ENCODE peak calls at places on chromosomes 16 and 17, in four cellular contexts. J is Karpas-422, G is colonic mucosa, R is GM23248. Y is an unnamed sample.

GRCh38 chr17:48632579-48633265 is 6.6 kb upstream of the HOXB9 start:
- DNase-seq in J (no peak), G (peak; percentile 30), R (no peak), Y (peak; percentile 61)

GRCh38 chr16:57282510-57283213 is 1.8 kb downstream of the PLLP start:
- DNase-seq in J (no peak), G (no peak), R (no peak), Y (no peak)

GRCh38 chr16:874366-875181 is 74.0 kb upstream of the GNG13 start:
- DNase-seq in J (no peak), G (no peak), R (no peak), Y (no peak)

GRCh38 chr16:21634216-21634615 is 18.2 kb downstream of the IGSF6 start:
- DNase-seq in J (no peak), G (no peak), R (no peak), Y (no peak)

GRCh38 chr16:2968368-2968737 is 795 bp upstream of the PAQR4 start:
- DNase-seq in J (peak; percentile 97), G (peak; percentile 72), R (peak; percentile 27), Y (no peak)

GRCh38 chr16:30381351-30382041 is 865 bp downstream of the SEPTIN1 start:
- DNase-seq in J (peak; percentile 64), G (no peak), R (no peak), Y (no peak)

GRCh38 chr17:63740464-63741181 is 976 bp downstream of the STRADA start:
- DNase-seq in J (peak; percentile 45), G (peak; percentile 32), R (peak; percentile 40), Y (no peak)

GRCh38 chr17:58308173-58308984 is 20.2 kb downstream of the TSPOAP1 start:
- DNase-seq in J (no peak), G (no peak), R (no peak), Y (peak; percentile 96)

GRCh38 chr17:40139566-40140058 is 725 bp upstream of the CASC3 start:
- DNase-seq in J (no peak), G (peak; percentile 36), R (peak; percentile 11), Y (no peak)

GRCh38 chr16:30605148-30605547 is 5.0 kb downstream of the ZNF689 start:
- DNase-seq in J (no peak), G (no peak), R (no peak), Y (no peak)

GRCh38 chr17:52158450-52159042 is at the start of gene CA10:
- DNase-seq in J (no peak), G (no peak), R (no peak), Y (peak; percentile 95)

GRCh38 chr17:1726626-1727257 is 2.2 kb downstream of the WDR81 start:
- DNase-seq in J (no peak), G (no peak), R (no peak), Y (no peak)

GRCh38 chr16:26344976-26345375 is 653.2 kb downstream of the HS3ST4 start:
- DNase-seq in J (no peak), G (no peak), R (no peak), Y (no peak)

GRCh38 chr16:54930034-54930938 is at the start of gene IRX5:
- DNase-seq in J (peak; percentile 93), G (peak; percentile 80), R (peak; percentile 98), Y (peak; percentile 95)

GRCh38 chr17:64687376-64687775 is 25.3 kb upstream of the SMURF2 start:
- DNase-seq in J (no peak), G (no peak), R (no peak), Y (no peak)

GRCh38 chr17:42286411-42287295 is 1.6 kb upstream of the STAT5A start:
- DNase-seq in J (no peak), G (peak; percentile 42), R (peak; percentile 30), Y (peak; percentile 49)

GRCh38 chr16:19831678-19832077 is 53.0 kb downstream of the GPRC5B start:
- DNase-seq in J (no peak), G (no peak), R (peak; percentile 90), Y (no peak)

GRCh38 chr16:20868890-20869289 is 31.3 kb downstream of the DCUN1D3 start:
- DNase-seq in J (no peak), G (peak; percentile 80), R (peak; percentile 68), Y (peak; percentile 55)

GRCh38 chr17:69331746-69332145 is 4.8 kb upstream of the ABCA5 start:
- DNase-seq in J (no peak), G (no peak), R (no peak), Y (no peak)

GRCh38 chr17:29619251-29619650 is 3.5 kb downstream of the CORO6 start:
- DNase-seq in J (peak; percentile 55), G (no peak), R (peak; percentile 52), Y (peak; percentile 78)

GRCh38 chr17:50633683-50634082 is 998 bp upstream of the ABCC3 start:
- DNase-seq in J (no peak), G (no peak), R (no peak), Y (no peak)

GRCh38 chr17:37699285-37699973 is 45.4 kb downstream of the HNF1B start:
- DNase-seq in J (no peak), G (peak; percentile 55), R (peak; percentile 22), Y (no peak)

GRCh38 chr16:13697013-13697412 is 222.9 kb upstream of the ERCC4 start:
- DNase-seq in J (no peak), G (no peak), R (no peak), Y (no peak)

GRCh38 chr17:55426851-55427586 is 5.4 kb upstream of the MMD start:
- DNase-seq in J (no peak), G (no peak), R (peak; percentile 85), Y (no peak)

GRCh38 chr17:39867891-39868553 is at the start of gene ZPBP2:
- DNase-seq in J (no peak), G (no peak), R (peak; percentile 4), Y (peak; percentile 49)

GRCh38 chr17:28473542-28473941 is at the start of gene SLC13A2:
- DNase-seq in J (no peak), G (peak; percentile 82), R (no peak), Y (peak; percentile 66)

GRCh38 chr17:55072910-55073309 is 104.3 kb downstream of the STXBP4 start:
- DNase-seq in J (no peak), G (no peak), R (peak; percentile 2), Y (no peak)

GRCh38 chr16:17362191-17362590 is 108.6 kb downstream of the XYLT1 start:
- DNase-seq in J (no peak), G (no peak), R (no peak), Y (no peak)

GRCh38 chr17:83200231-83200699 is 120.9 kb downstream of the METRNL start:
- DNase-seq in J (no peak), G (no peak), R (peak; percentile 98), Y (no peak)

GRCh38 chr17:83201206-83202001 is 122.0 kb downstream of the METRNL start:
- DNase-seq in J (no peak), G (no peak), R (peak; percentile 14), Y (no peak)

GRCh38 chr17:83198366-83199341 is 119.2 kb downstream of the METRNL start:
- DNase-seq in J (no peak), G (no peak), R (no peak), Y (no peak)

GRCh38 chr17:83200746-83201145 is 121.3 kb downstream of the METRNL start:
- DNase-seq in J (no peak), G (no peak), R (peak; percentile 47), Y (no peak)

GRCh38 chr17:83199500-83200201 is 120.2 kb downstream of the METRNL start:
- DNase-seq in J (peak; percentile 70), G (no peak), R (peak; percentile 91), Y (no peak)
- H3K9ac ChIP-seq in J (peak overlapping the region; percentile 52), G (peak overlapping the region; percentile 30), R (peak overlapping the region; percentile 93), Y (no peak overlapping the region)

GRCh38 chr16:11784048-11784780 is 12.8 kb downstream of the ZC3H7A start:
- DNase-seq in J (no peak), G (no peak), R (no peak), Y (no peak)

GRCh38 chr16:11783319-11784047 is 13.6 kb downstream of the ZC3H7A start:
- DNase-seq in J (peak; percentile 46), G (peak; percentile 32), R (peak; percentile 50), Y (no peak)

GRCh38 chr16:11780988-11781680 is 15.9 kb downstream of the ZC3H7A start:
- DNase-seq in J (no peak), G (no peak), R (no peak), Y (no peak)

GRCh38 chr16:11779074-11779473 is 18.0 kb downstream of the ZC3H7A start:
- DNase-seq in J (no peak), G (no peak), R (no peak), Y (no peak)

DNA sequence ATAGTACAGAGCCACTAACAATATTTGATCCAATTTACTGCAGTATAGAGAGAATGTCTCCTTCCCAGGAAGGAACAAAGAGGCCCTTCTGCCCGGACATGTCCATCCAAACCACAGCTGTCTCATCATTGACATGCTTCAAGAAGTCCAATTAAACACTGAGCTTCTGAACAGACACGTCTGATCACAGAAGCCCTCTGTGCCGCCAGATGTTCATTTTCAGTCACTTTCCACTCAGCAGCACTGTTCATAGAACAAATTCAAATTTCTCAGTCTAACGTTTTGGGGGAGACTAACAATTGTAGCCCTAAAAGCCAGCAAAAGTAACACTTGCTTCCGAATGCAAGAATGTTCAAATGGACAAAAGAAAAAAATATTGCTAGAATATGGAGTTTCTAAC is 15.3 kb downstream of the ZC3H7A start:
- DNase-seq in J (no peak), G (no peak), R (no peak), Y (no peak)
- H3K27ac ChIP-seq in J (peak overlapping the region; percentile 83), G (no peak overlapping the region), R (peak overlapping the region; percentile 68), Y (peak overlapping the region; percentile 40)

GRCh38 chr17:73304971-73305786 is 6.6 kb downstream of the CDC42EP4 start:
- DNase-seq in J (no peak), G (peak; percentile 71), R (peak; percentile 97), Y (peak; percentile 93)
- H3K4me3 ChIP-seq in J (no peak overlapping the region), G (peak overlapping the region; percentile 14), R (peak overlapping the region; percentile 74), Y (peak overlapping the region; percentile 36)

GRCh38 chr17:27216836-27217235 is 77.1 kb upstream of the WSB1 start:
- DNase-seq in J (peak; percentile 66), G (no peak), R (no peak), Y (no peak)
- H3K9ac ChIP-seq in J (no peak overlapping the region), G (no peak overlapping the region), R (no peak overlapping the region), Y (no peak overlapping the region)

DNA sequence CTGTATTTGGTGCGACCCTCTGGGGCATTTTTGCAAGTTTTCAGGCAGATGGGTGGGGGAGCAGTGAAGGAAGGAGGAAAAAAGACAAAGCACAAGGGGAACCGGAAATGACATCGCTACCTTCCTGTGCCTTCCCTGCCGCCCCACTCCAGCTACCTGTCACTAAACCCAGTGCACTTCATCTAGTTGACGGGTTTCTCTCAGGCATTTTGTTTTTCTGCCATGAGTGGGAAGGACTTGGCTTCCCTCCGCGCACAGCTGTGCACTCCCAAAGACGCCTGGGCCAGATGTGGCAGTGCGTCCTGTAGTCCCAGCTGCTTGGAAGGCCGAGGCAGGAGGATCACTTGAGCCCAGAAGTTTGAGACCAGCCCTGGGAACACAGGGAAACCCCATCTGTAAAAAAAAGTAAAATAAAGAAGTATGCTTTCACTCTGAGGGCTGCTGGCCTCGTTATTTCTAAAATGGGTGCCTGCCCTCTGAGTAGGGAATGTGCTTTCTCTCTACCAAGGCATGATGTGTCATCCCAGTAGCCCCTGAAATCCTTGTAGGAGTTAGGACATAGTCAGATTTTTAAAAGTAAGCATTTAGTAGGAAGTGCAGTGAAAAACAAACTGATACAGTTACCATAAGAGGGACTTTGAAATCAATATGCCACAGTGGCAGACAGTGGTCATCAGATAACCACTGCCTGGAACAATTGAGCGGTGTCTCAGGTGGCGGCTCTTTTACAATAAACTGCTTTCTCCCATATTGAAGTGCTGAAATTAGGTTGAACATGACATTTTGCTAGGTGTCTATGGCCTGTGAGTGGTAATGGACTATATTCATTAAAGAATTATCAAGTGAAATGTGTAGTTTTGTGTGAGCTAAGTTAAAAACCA is 214.4 kb downstream of the RPTOR start:
- DNase-seq in J (no peak), G (no peak), R (peak; percentile 42), Y (peak; percentile 42)
- H3K27ac ChIP-seq in J (peak overlapping the region; percentile 77), G (no peak overlapping the region), R (peak overlapping the region; percentile 11), Y (no peak overlapping the region)